ENCODE peak calls at places on chromosomes 1 and 21, in six cellular contexts. L is HTR-8/SVneo; W is stimulated activated CD8-positive, alpha-beta memory T cell treated with anti-CD3 and anti-CD28 coated beads, Interleukin-4, amount 100 ng/mL, for 1 hour; E is Ammon's horn; F is neural crest cell; X is smooth muscle cell of the brain vasculature. I is an unnamed sample.

GRCh38 chr1:36232212-36233031 is 8.2 kb downstream of the THRAP3 start:
- DNase-seq in X (no peak), L (no peak), E (no peak), F (no peak), W (no peak), I (no peak)

GRCh38 chr1:179327679-179328078 is 34.1 kb downstream of the SOAT1 start:
- DNase-seq in F (no peak), L (no peak), X (no peak), W (no peak), E (peak; percentile 22), I (peak; percentile 62)

GRCh38 chr1:87221008-87221407 is 107.7 kb upstream of the LMO4 start:
- DNase-seq in E (no peak), X (no peak), L (no peak), W (no peak), F (no peak), I (no peak)

GRCh38 chr1:31095298-31095981 is 29.9 kb upstream of the PUM1 start:
- DNase-seq in L (no peak), F (no peak), W (no peak), E (no peak), X (no peak), I (peak; percentile 76)

GRCh38 chr1:35031103-35031452 is 667 bp downstream of the ZMYM6 start:
- DNase-seq in L (no peak), E (peak; percentile 6), W (peak; percentile 18), X (peak; percentile 4), F (peak; percentile 6), I (peak; percentile 63)

GRCh38 chr21:36461918-36462486 is 17.9 kb downstream of the CLDN14 start:
- DNase-seq in L (no peak), F (no peak), E (no peak), W (no peak), X (no peak), I (no peak)

GRCh38 chr1:116737855-116738318 is 16.3 kb upstream of the CD2 start:
- DNase-seq in X (no peak), L (no peak), E (no peak), F (no peak), W (no peak), I (no peak)

GRCh38 chr1:116516631-116517030 is 54.2 kb downstream of the CD58 start:
- DNase-seq in F (no peak), X (no peak), L (no peak), E (no peak), W (no peak), I (no peak)

GRCh38 chr1:7292714-7293419 is 478.2 kb upstream of the VAMP3 start:
- DNase-seq in F (no peak), L (no peak), W (no peak), X (no peak), E (no peak), I (no peak)

GRCh38 chr1:104855550-104855949 is 1105.9 kb downstream of the AMY1C start:
- DNase-seq in F (no peak), W (no peak), E (no peak), L (no peak), X (no peak), I (no peak)

GRCh38 chr1:246631426-246631825 is 65.2 kb downstream of the CNST start:
- DNase-seq in X (no peak), W (no peak), L (peak; percentile 18), F (no peak), E (no peak), I (peak; percentile 90)

GRCh38 chr1:220700591-220701179 is 10.5 kb downstream of the C1orf115 start:
- DNase-seq in F (no peak), E (peak; percentile 32), L (no peak), W (no peak), X (no peak), I (no peak)

GRCh38 chr1:172566196-172566997 is 33.4 kb downstream of the SUCO start:
- DNase-seq in X (no peak), L (no peak), W (no peak), F (no peak), E (no peak), I (peak; percentile 18)

GRCh38 chr1:168752171-168752570 is 23.2 kb upstream of the DPT start:
- DNase-seq in W (no peak), F (no peak), L (no peak), X (no peak), E (no peak), I (no peak)

GRCh38 chr21:26801524-26801923 is 43.7 kb downstream of the ADAMTS1 start:
- DNase-seq in F (no peak), W (no peak), L (peak; percentile 10), E (no peak), X (no peak), I (peak; percentile 93)

GRCh38 chr1:52002038-52002917 is 11.8 kb upstream of the RAB3B start:
- DNase-seq in L (peak; percentile 83), E (peak; percentile 89), F (peak; percentile 81), W (peak; percentile 6), X (peak; percentile 77), I (peak; percentile 92)

GRCh38 chr1:111620412-111620971 is 903 bp downstream of the RAP1A start:
- DNase-seq in W (no peak), F (no peak), E (no peak), L (peak; percentile 5), X (no peak), I (peak; percentile 29)

GRCh38 chr1:16617778-16618580 is 4.6 kb upstream of the NBPF1 start:
- DNase-seq in W (no peak), E (no peak), X (no peak), F (no peak), L (no peak), I (no peak)

GRCh38 chr1:86499987-86500593 is 31.4 kb downstream of the CLCA1 start:
- DNase-seq in W (no peak), X (no peak), F (no peak), E (no peak), L (no peak), I (peak; percentile 38)

GRCh38 chr1:3891329-3891867 is 8.7 kb downstream of the C1orf174 start:
- DNase-seq in W (no peak), E (peak; percentile 30), X (no peak), L (no peak), F (no peak), I (no peak)